ENCODE peak calls at places on chromosome 2, in four cellular contexts. One of them, this sample, is unnamed.

GRCh38 chr2:199495147-199495546 is 37.4 kb upstream of the SATB2 start:
- DNase-seq in lower lobe of right lung: no peak
- DNase-seq in A673: no peak
- DNase-seq in OCI-LY7: no peak
- DNase-seq in this sample: no peak

GRCh38 chr2:189128961-189129360 is 50.6 kb downstream of the COL5A2 start:
- DNase-seq in lower lobe of right lung: no peak
- DNase-seq in OCI-LY7: no peak
- DNase-seq in A673: peak
- DNase-seq in this sample: no peak

GRCh38 chr2:200189964-200190363 is 116.5 kb upstream of the SPATS2L start:
- DNase-seq in A673: no peak
- DNase-seq in OCI-LY7: no peak
- DNase-seq in lower lobe of right lung: no peak
- DNase-seq in this sample: no peak

GRCh38 chr2:85668009-85668856 is at the start of gene SFTPB:
- DNase-seq in lower lobe of right lung: peak
- DNase-seq in A673: no peak
- DNase-seq in OCI-LY7: no peak
- DNase-seq in this sample: no peak

GRCh38 chr2:142041105-142041504 is 89.7 kb downstream of the LRP1B start:
- DNase-seq in lower lobe of right lung: no peak
- DNase-seq in A673: no peak
- DNase-seq in OCI-LY7: no peak
- DNase-seq in this sample: no peak

GRCh38 chr2:238731961-238732360 is 115.9 kb upstream of the TWIST2 start:
- DNase-seq in A673: no peak
- DNase-seq in OCI-LY7: no peak
- DNase-seq in lower lobe of right lung: no peak
- DNase-seq in this sample: no peak

GRCh38 chr2:221822416-221822815 is 250.3 kb upstream of the EPHA4 start:
- DNase-seq in A673: no peak
- DNase-seq in lower lobe of right lung: no peak
- DNase-seq in OCI-LY7: no peak
- DNase-seq in this sample: no peak

GRCh38 chr2:11213090-11213638 is 57.9 kb downstream of the SLC66A3 start:
- DNase-seq in OCI-LY7: no peak
- DNase-seq in A673: no peak
- DNase-seq in lower lobe of right lung: no peak
- DNase-seq in this sample: no peak

GRCh38 chr2:46796843-46797625 is 118.6 kb downstream of the MCFD2 start:
- DNase-seq in lower lobe of right lung: no peak
- DNase-seq in A673: no peak
- DNase-seq in OCI-LY7: no peak
- DNase-seq in this sample: no peak

GRCh38 chr2:8679567-8679826 is 2.4 kb upstream of the ID2 start:
- DNase-seq in A673: no peak
- DNase-seq in lower lobe of right lung: no peak
- DNase-seq in OCI-LY7: no peak
- DNase-seq in this sample: no peak

GRCh38 chr2:1528273-1529064 is 115.2 kb downstream of the TPO start:
- DNase-seq in OCI-LY7: no peak
- DNase-seq in lower lobe of right lung: no peak
- DNase-seq in A673: no peak
- DNase-seq in this sample: peak

GRCh38 chr2:200298816-200299215 is 7.7 kb upstream of the SPATS2L start:
- DNase-seq in OCI-LY7: no peak
- DNase-seq in A673: no peak
- DNase-seq in lower lobe of right lung: no peak
- DNase-seq in this sample: no peak

GRCh38 chr2:45889053-45889452 is 237.6 kb downstream of the PRKCE start:
- DNase-seq in A673: peak
- DNase-seq in lower lobe of right lung: peak
- DNase-seq in OCI-LY7: peak
- DNase-seq in this sample: no peak

GRCh38 chr2:236572482-236572881 is 2.9 kb downstream of the ACKR3 start:
- DNase-seq in A673: no peak
- DNase-seq in lower lobe of right lung: no peak
- DNase-seq in OCI-LY7: no peak
- DNase-seq in this sample: no peak

GRCh38 chr2:40173276-40173675 is 278.6 kb downstream of the SLC8A1 start:
- DNase-seq in A673: no peak
- DNase-seq in OCI-LY7: no peak
- DNase-seq in lower lobe of right lung: no peak
- DNase-seq in this sample: no peak

GRCh38 chr2:24877646-24878045 is 42.4 kb downstream of the ADCY3 start:
- DNase-seq in OCI-LY7: no peak
- DNase-seq in A673: no peak
- DNase-seq in lower lobe of right lung: no peak
- DNase-seq in this sample: no peak

GRCh38 chr2:43424262-43425207 is 171.3 kb downstream of the THADA start:
- DNase-seq in lower lobe of right lung: no peak
- DNase-seq in OCI-LY7: no peak
- DNase-seq in A673: no peak
- DNase-seq in this sample: no peak

GRCh38 chr2:85889648-85890281 is 975 bp upstream of the ST3GAL5 start:
- DNase-seq in A673: no peak
- DNase-seq in OCI-LY7: no peak
- DNase-seq in lower lobe of right lung: peak
- DNase-seq in this sample: peak

GRCh38 chr2:85037622-85038021 is 66.7 kb downstream of the KCMF1 start:
- DNase-seq in lower lobe of right lung: no peak
- DNase-seq in A673: no peak
- DNase-seq in OCI-LY7: no peak
- DNase-seq in this sample: no peak

GRCh38 chr2:16722677-16723076 is 57.0 kb upstream of the CYRIA start:
- DNase-seq in OCI-LY7: no peak
- DNase-seq in lower lobe of right lung: no peak
- DNase-seq in A673: no peak
- DNase-seq in this sample: no peak

GRCh38 chr2:143946436-143947385 is 573.2 kb downstream of the ZEB2 start:
- DNase-seq in lower lobe of right lung: no peak
- DNase-seq in A673: no peak
- DNase-seq in OCI-LY7: no peak
- DNase-seq in this sample: no peak

GRCh38 chr2:61255580-61256437 is 93.8 kb downstream of the C2orf74 start:
- DNase-seq in lower lobe of right lung: no peak
- DNase-seq in OCI-LY7: no peak
- DNase-seq in A673: no peak
- DNase-seq in this sample: no peak

GRCh38 chr2:101921319-101921960 is 70.3 kb upstream of the IL1R2 start:
- DNase-seq in A673: no peak
- DNase-seq in lower lobe of right lung: no peak
- DNase-seq in OCI-LY7: no peak
- DNase-seq in this sample: no peak

GRCh38 chr2:17035010-17035409 is 369.4 kb upstream of the CYRIA start:
- DNase-seq in A673: no peak
- DNase-seq in OCI-LY7: no peak
- DNase-seq in lower lobe of right lung: no peak
- DNase-seq in this sample: no peak

GRCh38 chr2:64989982-64990614 is 899 bp downstream of the SLC1A4 start:
- DNase-seq in OCI-LY7: peak
- DNase-seq in A673: peak
- DNase-seq in lower lobe of right lung: no peak
- DNase-seq in this sample: no peak

GRCh38 chr2:25473758-25474335 is 132.1 kb upstream of the DNMT3A start:
- DNase-seq in OCI-LY7: no peak
- DNase-seq in lower lobe of right lung: peak
- DNase-seq in A673: peak
- DNase-seq in this sample: no peak

GRCh38 chr2:207408086-207408794 is 121.5 kb upstream of the CREB1 start:
- DNase-seq in A673: no peak
- DNase-seq in lower lobe of right lung: no peak
- DNase-seq in OCI-LY7: no peak
- DNase-seq in this sample: no peak

GRCh38 chr2:161019311-161019710 is 140.9 kb upstream of the TANK start:
- DNase-seq in A673: no peak
- DNase-seq in lower lobe of right lung: no peak
- DNase-seq in OCI-LY7: no peak
- DNase-seq in this sample: no peak

DNA sequence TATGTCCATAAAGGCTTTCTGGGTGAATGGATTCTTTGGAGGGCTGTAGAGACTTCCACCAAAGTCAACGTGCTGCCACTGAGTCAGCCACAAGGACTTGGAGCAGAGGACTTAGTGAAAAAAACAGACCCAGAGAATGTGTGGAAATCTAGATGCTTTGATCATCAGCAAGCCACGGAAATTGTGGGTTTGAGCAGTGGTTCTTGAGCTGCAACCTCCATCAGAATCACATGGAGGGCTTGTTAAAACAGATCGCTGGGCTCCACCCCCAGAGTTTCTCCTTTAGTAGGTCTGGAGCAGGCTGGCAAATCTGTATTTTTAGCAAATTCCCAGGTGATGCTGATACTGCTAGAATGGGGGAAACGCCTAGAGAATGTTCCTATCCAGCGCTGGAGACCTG is 95.3 kb downstream of the RBM43 start:
- DNase-seq in lower lobe of right lung: no peak
- DNase-seq in OCI-LY7: no peak
- DNase-seq in A673: no peak
- DNase-seq in this sample: no peak
- H3K4me3 ChIP-seq in lower lobe of right lung: no peak
- H3K4me3 ChIP-seq in OCI-LY7: no peak
- H3K4me3 ChIP-seq in A673: no peak
- H3K4me3 ChIP-seq in this sample: no peak

DNA sequence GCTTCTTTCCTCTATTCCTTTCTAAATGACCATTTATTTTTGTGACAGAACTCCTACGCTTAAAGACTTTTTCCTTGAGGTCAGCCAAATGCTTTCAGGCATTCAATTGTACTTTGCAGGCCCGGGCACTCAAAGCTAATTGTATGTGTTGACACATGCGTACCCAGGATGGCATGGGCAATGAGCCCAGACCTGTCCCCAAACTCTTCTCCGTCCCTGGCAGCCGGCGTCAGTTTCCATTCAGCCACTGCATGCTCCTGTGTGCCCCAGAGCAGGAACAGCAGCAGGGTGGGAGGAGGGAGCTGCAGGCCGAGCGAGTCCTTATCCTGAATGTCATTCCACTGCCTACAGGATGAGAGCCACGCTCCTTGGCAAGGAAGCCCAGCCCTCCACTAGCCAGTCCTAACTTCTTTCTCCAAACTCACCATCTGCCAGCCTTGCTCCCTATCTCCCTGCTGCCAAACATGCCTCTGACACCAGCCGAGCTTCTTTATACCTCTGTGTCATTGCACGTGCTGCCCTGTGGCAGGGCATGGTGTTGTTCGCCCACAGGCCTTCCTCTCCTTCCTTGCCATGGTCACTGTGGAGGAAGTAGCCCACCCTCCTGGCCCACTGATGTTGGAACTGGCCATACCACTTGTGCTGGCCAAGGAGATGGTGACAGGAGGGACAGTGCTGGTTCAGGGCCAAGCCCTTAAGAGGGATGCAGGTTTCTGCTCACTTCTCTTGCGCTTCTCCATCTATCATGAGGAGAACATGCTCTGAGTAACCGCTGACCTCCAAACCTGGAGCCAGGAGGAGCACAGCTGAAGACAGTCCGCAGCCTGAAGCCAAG is 116.9 kb upstream of the FHL2 start:
- DNase-seq in lower lobe of right lung: peak
- DNase-seq in A673: no peak
- DNase-seq in OCI-LY7: no peak
- DNase-seq in this sample: peak
- H3K27ac ChIP-seq in lower lobe of right lung: no peak
- H3K27ac ChIP-seq in A673: no peak
- H3K27ac ChIP-seq in OCI-LY7: no peak
- H3K27ac ChIP-seq in this sample: peak

GRCh38 chr2:232367591-232368233 is 10.8 kb upstream of the ALPP start:
- DNase-seq in OCI-LY7: no peak
- DNase-seq in lower lobe of right lung: no peak
- DNase-seq in A673: no peak
- DNase-seq in this sample: no peak
- TF ChIP-seq CTCF in OCI-LY7: no peak
- TF ChIP-seq CTCF in lower lobe of right lung: peak
- TF ChIP-seq CTCF in A673: no peak
- TF ChIP-seq CTCF in this sample: no peak

GRCh38 chr2:174337337-174338154 is 2.8 kb downstream of the SP9 start:
- DNase-seq in A673: peak
- DNase-seq in OCI-LY7: peak
- DNase-seq in lower lobe of right lung: no peak
- DNase-seq in this sample: no peak
- H3K4me3 ChIP-seq in A673: peak
- H3K4me3 ChIP-seq in OCI-LY7: peak
- H3K4me3 ChIP-seq in lower lobe of right lung: peak
- H3K4me3 ChIP-seq in this sample: peak

GRCh38 chr2:215699698-215700407 is 264.0 kb upstream of the FN1 start:
- DNase-seq in lower lobe of right lung: no peak
- DNase-seq in A673: no peak
- DNase-seq in OCI-LY7: no peak
- DNase-seq in this sample: no peak
- H3K27ac ChIP-seq in lower lobe of right lung: no peak
- H3K27ac ChIP-seq in A673: no peak
- H3K27ac ChIP-seq in OCI-LY7: no peak
- H3K27ac ChIP-seq in this sample: no peak

GRCh38 chr2:28392297-28393114 is at the start of gene FOSL2:
- DNase-seq in OCI-LY7: peak
- DNase-seq in lower lobe of right lung: peak
- DNase-seq in A673: peak
- DNase-seq in this sample: peak
- TF ChIP-seq CTCF in OCI-LY7: no peak
- TF ChIP-seq CTCF in lower lobe of right lung: no peak
- TF ChIP-seq CTCF in A673: no peak
- TF ChIP-seq CTCF in this sample: no peak

This sample was measured in right lobe of liver.